ENCODE peak calls at places on chromosomes 2 and 18, in four cellular contexts. One of them, this sample, is unnamed.

GRCh38 chr2:177239934-177240600 is 24.5 kb downstream of the NFE2L2 start:
- DNase-seq in H1: no peak
- DNase-seq in GM12878: peak
- DNase-seq in HepG2: no peak
- DNase-seq in this sample: no peak

GRCh38 chr2:23566236-23567142 is 181.5 kb downstream of the KLHL29 start:
- DNase-seq in H1: peak
- DNase-seq in GM12878: no peak
- DNase-seq in HepG2: peak
- DNase-seq in this sample: no peak

GRCh38 chr2:217014298-217015116 is 154.6 kb upstream of the TNP1 start:
- DNase-seq in H1: no peak
- DNase-seq in GM12878: no peak
- DNase-seq in HepG2: no peak
- DNase-seq in this sample: no peak

GRCh38 chr2:98907966-98908905 is 27.8 kb downstream of the CRACDL start:
- DNase-seq in H1: no peak
- DNase-seq in GM12878: no peak
- DNase-seq in HepG2: no peak
- DNase-seq in this sample: no peak

GRCh38 chr2:178512491-178512890 is 32.2 kb downstream of the PLEKHA3 start:
- DNase-seq in H1: no peak
- DNase-seq in GM12878: no peak
- DNase-seq in HepG2: no peak
- DNase-seq in this sample: no peak

GRCh38 chr18:22219568-22220355 is 50.4 kb downstream of the GATA6 start:
- DNase-seq in H1: no peak
- DNase-seq in GM12878: no peak
- DNase-seq in HepG2: no peak
- DNase-seq in this sample: no peak

GRCh38 chr2:143802242-143802641 is 673.0 kb downstream of the ARHGAP15 start:
- DNase-seq in H1: no peak
- DNase-seq in GM12878: peak
- DNase-seq in HepG2: no peak
- DNase-seq in this sample: no peak

GRCh38 chr2:162069200-162069910 is 4.7 kb downstream of the DPP4 start:
- DNase-seq in H1: no peak
- DNase-seq in GM12878: no peak
- DNase-seq in HepG2: peak
- DNase-seq in this sample: no peak

GRCh38 chr2:236654496-236654895 is 84.9 kb downstream of the ACKR3 start:
- DNase-seq in H1: no peak
- DNase-seq in GM12878: no peak
- DNase-seq in HepG2: no peak
- DNase-seq in this sample: no peak

GRCh38 chr2:19979932-19980331 is 10.0 kb downstream of the WDR35 start:
- DNase-seq in H1: no peak
- DNase-seq in GM12878: no peak
- DNase-seq in HepG2: no peak
- DNase-seq in this sample: no peak

GRCh38 chr2:239790721-239791120 is 234.4 kb downstream of the NDUFA10 start:
- DNase-seq in H1: no peak
- DNase-seq in GM12878: no peak
- DNase-seq in HepG2: no peak
- DNase-seq in this sample: no peak

GRCh38 chr18:35581555-35582309 is at the start of gene GALNT1:
- DNase-seq in H1: no peak
- DNase-seq in GM12878: no peak
- DNase-seq in HepG2: no peak
- DNase-seq in this sample: no peak

GRCh38 chr2:171810409-171810993 is 83.5 kb downstream of the SLC25A12 start:
- DNase-seq in H1: no peak
- DNase-seq in GM12878: no peak
- DNase-seq in HepG2: no peak
- DNase-seq in this sample: no peak

GRCh38 chr18:54100920-54101319 is 123.5 kb downstream of the MBD2 start:
- DNase-seq in H1: no peak
- DNase-seq in GM12878: no peak
- DNase-seq in HepG2: no peak
- DNase-seq in this sample: no peak

GRCh38 chr2:100011272-100011711 is 131.1 kb downstream of the AFF3 start:
- DNase-seq in H1: no peak
- DNase-seq in GM12878: no peak
- DNase-seq in HepG2: no peak
- DNase-seq in this sample: no peak

GRCh38 chr2:240235811-240236210 is 95.4 kb upstream of the OTOS start:
- DNase-seq in H1: no peak
- DNase-seq in GM12878: no peak
- DNase-seq in HepG2: no peak
- DNase-seq in this sample: no peak

GRCh38 chr2:222102746-222103349 is 195.9 kb downstream of the PAX3 start:
- DNase-seq in H1: no peak
- DNase-seq in GM12878: no peak
- DNase-seq in HepG2: no peak
- DNase-seq in this sample: no peak

GRCh38 chr2:77007668-77008067 is 514.5 kb downstream of the LRRTM4 start:
- DNase-seq in H1: no peak
- DNase-seq in GM12878: no peak
- DNase-seq in HepG2: no peak
- DNase-seq in this sample: no peak

GRCh38 chr2:241909769-241910168 is 40.2 kb downstream of the RTP5 start:
- DNase-seq in H1: no peak
- DNase-seq in GM12878: no peak
- DNase-seq in HepG2: no peak
- DNase-seq in this sample: no peak

GRCh38 chr2:135819211-135819610 is 17.8 kb downstream of the LCT start:
- DNase-seq in H1: no peak
- DNase-seq in GM12878: no peak
- DNase-seq in HepG2: peak
- DNase-seq in this sample: no peak

GRCh38 chr2:5696351-5696740 is 4.2 kb downstream of the SOX11 start:
- DNase-seq in H1: no peak
- DNase-seq in GM12878: no peak
- DNase-seq in HepG2: no peak
- DNase-seq in this sample: no peak

GRCh38 chr2:5697554-5697953 is 5.4 kb downstream of the SOX11 start:
- DNase-seq in H1: no peak
- DNase-seq in GM12878: no peak
- DNase-seq in HepG2: no peak
- DNase-seq in this sample: no peak

GRCh38 chr2:5698171-5698570 is 6.0 kb downstream of the SOX11 start:
- DNase-seq in H1: no peak
- DNase-seq in GM12878: no peak
- DNase-seq in HepG2: no peak
- DNase-seq in this sample: no peak

GRCh38 chr2:5695641-5696350 is 3.6 kb downstream of the SOX11 start:
- DNase-seq in H1: no peak
- DNase-seq in GM12878: no peak
- DNase-seq in HepG2: no peak
- DNase-seq in this sample: peak

DNA sequence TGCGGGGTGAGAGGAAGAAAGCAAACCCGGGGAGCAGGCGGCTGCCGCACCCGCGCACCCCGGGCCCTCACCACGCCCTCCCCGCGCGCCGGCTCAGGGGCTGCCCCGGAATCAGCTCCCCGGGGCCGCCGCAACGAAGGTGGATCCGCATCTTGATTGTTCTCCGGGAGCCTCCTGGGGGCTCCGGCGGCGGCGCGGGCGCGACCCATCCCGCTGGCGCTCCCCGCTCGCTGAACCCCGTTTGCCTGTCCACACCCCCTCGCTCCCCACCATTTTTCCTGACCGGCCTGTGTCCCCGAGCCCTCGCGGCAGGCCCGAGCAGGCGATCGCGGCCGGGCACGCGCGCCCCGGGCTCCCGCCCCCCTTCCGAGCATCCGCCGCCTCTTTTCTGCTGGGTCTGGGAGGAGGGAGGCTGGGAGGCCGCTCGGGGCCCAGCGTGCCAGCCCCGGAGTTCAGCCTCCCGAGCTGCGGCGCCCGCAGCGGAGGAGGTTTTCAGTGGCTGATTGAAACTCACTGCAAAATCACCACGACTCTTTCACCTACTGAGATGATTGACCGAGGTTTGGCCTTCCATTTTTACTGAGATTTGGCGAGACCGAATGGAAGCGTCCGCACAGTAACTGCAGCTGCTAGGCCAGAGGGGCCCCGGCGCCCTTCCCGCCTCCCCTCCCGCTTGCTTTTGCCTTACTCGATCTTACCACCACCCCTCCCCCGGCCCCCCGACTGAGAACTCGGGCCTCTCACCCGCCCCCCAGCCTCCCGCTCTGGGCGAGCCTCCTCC is 4.7 kb downstream of the SOX11 start:
- DNase-seq in H1: no peak
- DNase-seq in GM12878: no peak
- DNase-seq in HepG2: no peak
- DNase-seq in this sample: peak
- TF ChIP-seq YY1 in H1: no peak
- TF ChIP-seq YY1 in GM12878: no peak
- TF ChIP-seq YY1 in HepG2: no peak
- TF ChIP-seq YY1 in this sample: no peak

DNA sequence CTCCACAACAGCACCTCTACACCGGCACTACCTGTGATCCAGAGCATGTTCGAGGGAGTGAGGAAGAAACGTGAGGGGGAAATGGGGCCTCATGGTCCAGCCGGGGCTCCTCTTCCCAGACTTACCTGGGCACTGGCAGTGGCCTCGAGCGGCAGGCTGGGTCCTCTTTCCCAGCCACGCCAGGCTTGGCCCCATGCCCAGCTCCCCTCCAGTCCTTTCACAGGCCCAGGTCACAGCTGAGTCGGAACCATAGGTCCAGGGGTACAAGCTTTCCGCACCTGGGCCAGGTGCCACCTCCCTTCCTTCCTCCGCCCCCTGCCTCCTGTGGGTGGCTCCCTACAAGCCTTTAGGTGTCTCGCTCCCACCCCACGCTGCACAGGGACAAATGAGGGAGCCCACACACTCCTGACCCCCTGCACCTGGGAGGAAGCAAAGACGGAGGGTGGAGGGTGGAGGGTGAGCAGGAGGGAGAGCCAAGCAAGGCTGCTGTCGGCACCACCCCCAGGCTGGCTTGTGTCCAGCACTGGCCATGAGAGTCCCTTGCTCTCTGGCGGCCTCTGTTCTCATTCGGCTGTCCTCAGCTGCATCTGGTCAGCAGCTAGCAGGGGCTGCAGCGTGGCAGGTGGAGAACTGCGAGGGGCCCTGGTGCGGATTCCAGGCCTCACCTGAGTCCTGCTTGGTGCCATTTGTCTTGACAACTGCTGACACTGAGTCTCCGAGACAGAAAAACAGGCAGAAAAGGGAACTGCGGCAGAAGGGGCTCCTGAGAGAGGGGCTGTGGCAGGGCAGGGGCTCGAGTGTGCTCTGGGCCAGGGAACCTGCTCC is 26.8 kb downstream of the ADRA2B start:
- DNase-seq in H1: no peak
- DNase-seq in GM12878: no peak
- DNase-seq in HepG2: no peak
- DNase-seq in this sample: no peak
- TF ChIP-seq SUZ12 in H1: no peak
- TF ChIP-seq SUZ12 in GM12878: no peak
- TF ChIP-seq SUZ12 in HepG2: no peak
- TF ChIP-seq SUZ12 in this sample: no peak

GRCh38 chr2:5693288-5694015 is 1.3 kb downstream of the SOX11 start:
- DNase-seq in H1: no peak
- DNase-seq in GM12878: no peak
- DNase-seq in HepG2: no peak
- DNase-seq in this sample: no peak

GRCh38 chr2:5690718-5691658 is 1.2 kb upstream of the SOX11 start:
- DNase-seq in H1: no peak
- DNase-seq in GM12878: no peak
- DNase-seq in HepG2: no peak
- DNase-seq in this sample: peak

GRCh38 chr2:5691659-5692529 is at the start of gene SOX11:
- DNase-seq in H1: peak
- DNase-seq in GM12878: no peak
- DNase-seq in HepG2: no peak
- DNase-seq in this sample: peak

GRCh38 chr2:5694016-5694690 is 2.0 kb downstream of the SOX11 start:
- DNase-seq in H1: no peak
- DNase-seq in GM12878: no peak
- DNase-seq in HepG2: no peak
- DNase-seq in this sample: no peak

DNA sequence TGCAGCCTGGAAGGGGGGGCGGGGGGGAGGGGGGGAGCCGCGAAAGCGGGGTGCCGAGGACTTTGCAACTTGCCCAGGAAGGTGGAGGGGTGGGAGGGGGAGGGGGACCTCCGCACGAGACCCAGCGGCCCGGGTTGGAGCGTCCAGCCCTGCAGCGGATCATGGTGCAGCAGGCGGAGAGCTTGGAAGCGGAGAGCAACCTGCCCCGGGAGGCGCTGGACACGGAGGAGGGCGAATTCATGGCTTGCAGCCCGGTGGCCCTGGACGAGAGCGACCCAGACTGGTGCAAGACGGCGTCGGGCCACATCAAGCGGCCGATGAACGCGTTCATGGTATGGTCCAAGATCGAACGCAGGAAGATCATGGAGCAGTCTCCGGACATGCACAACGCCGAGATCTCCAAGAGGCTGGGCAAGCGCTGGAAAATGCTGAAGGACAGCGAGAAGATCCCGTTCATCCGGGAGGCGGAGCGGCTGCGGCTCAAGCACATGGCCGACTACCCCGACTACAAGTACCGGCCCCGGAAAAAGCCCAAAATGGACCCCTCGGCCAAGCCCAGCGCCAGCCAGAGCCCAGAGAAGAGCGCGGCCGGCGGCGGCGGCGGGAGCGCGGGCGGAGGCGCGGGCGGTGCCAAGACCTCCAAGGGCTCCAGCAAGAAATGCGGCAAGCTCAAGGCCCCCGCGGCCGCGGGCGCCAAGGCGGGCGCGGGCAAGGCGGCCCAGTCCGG is 540 bp downstream of the SOX11 start:
- DNase-seq in H1: no peak
- DNase-seq in GM12878: no peak
- DNase-seq in HepG2: no peak
- DNase-seq in this sample: peak
- TF ChIP-seq YY1 in H1: no peak
- TF ChIP-seq YY1 in GM12878: no peak
- TF ChIP-seq YY1 in HepG2: no peak
- TF ChIP-seq YY1 in this sample: no peak

DNA sequence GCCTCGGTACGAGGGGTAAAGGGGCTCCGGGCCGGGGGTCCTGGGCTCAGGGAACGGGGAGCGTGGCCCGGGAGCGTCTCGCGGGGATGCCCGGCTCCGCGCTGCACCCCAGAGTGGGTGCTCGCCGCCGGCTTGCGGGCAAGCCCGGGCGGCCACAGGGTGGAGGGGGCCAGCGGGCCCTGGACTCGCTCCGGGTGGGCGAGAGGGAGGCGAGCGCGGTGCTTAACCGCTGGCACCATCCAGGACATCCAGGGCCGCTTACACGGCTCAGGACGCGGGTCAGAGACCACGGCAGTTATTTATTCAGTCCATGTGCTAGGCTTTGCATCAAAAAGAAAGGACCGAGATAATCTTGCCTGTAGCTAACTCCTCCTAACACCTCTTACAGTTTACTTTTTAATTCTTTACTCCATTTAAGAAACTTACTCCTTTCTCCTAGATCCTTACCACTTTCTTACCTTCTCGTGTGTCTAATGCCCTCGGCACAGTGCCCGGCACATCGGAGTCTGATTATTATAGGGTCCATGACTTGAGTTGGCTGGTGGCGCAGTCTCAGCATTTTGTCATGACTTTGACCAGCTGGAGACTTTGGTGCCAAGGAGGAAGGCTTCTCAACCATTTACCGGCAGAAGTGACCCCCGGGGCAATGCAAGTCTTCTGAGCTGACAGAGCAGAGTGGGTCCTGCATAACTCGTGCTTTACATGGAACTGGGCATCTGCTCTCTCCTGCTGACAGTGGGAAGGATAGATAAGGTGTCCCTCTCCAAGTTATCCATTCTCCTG is 427 bp downstream of the ANXA4 start:
- DNase-seq in H1: no peak
- DNase-seq in GM12878: no peak
- DNase-seq in HepG2: no peak
- DNase-seq in this sample: no peak
- TF ChIP-seq SUZ12 in H1: peak
- TF ChIP-seq SUZ12 in GM12878: no peak
- TF ChIP-seq SUZ12 in HepG2: no peak
- TF ChIP-seq SUZ12 in this sample: no peak

This sample was measured in NT2/D1.